ENCODE peak calls at places on chromosomes 13 and 19, in four cellular contexts. J is HL-60, C is K562, G is GM12878. S is an unnamed sample.

GRCh38 chr13:51336746-51337145 is 2.7 kb upstream of the SERPINE3 start:
- DNase-seq in J (no peak), C (no peak), G (no peak), S (no peak)

GRCh38 chr19:16441661-16442071 is 30.1 kb downstream of the EPS15L1 start:
- DNase-seq in J (no peak), C (peak), G (no peak), S (no peak)

GRCh38 chr13:26021956-26022355 is 29.9 kb downstream of the SHISA2 start:
- DNase-seq in J (no peak), C (no peak), G (no peak), S (no peak)

GRCh38 chr13:37869506-37869755 is 141 bp downstream of the TRPC4 start:
- DNase-seq in J (no peak), C (no peak), G (no peak), S (no peak)

GRCh38 chr13:92512852-92513251 is 713.8 kb upstream of the GPC6 start:
- DNase-seq in J (no peak), C (no peak), G (no peak), S (no peak)

GRCh38 chr19:35061583-35062373 is 20.3 kb downstream of the HPN start:
- DNase-seq in J (no peak), C (no peak), G (no peak), S (no peak)

GRCh38 chr19:4807188-4807587 is 15.7 kb downstream of the FEM1A start:
- DNase-seq in J (peak), C (no peak), G (no peak), S (no peak)

GRCh38 chr13:111458739-111459138 is 138.3 kb downstream of the TEX29 start:
- DNase-seq in J (no peak), C (no peak), G (no peak), S (no peak)

GRCh38 chr13:73074101-73074500 is 15.3 kb downstream of the KLF5 start:
- DNase-seq in J (no peak), C (no peak), G (no peak), S (no peak)

GRCh38 chr19:8517551-8518442 is 3.8 kb upstream of the ZNF414 start:
- DNase-seq in J (peak), C (no peak), G (no peak), S (no peak)

GRCh38 chr19:45863840-45864628 is at the start of gene FOXA3:
- DNase-seq in J (no peak), C (peak), G (no peak), S (peak)

GRCh38 chr13:114113961-114114360 is 18.5 kb downstream of the RASA3 start:
- DNase-seq in J (no peak), C (no peak), G (no peak), S (no peak)

GRCh38 chr19:12331211-12331941 is 2.1 kb downstream of the ZNF563 start:
- DNase-seq in J (no peak), C (peak), G (peak), S (peak)

GRCh38 chr13:34951528-34951927 is 9.5 kb downstream of the NBEA start:
- DNase-seq in J (no peak), C (no peak), G (no peak), S (no peak)

GRCh38 chr19:35294859-35295258 is 2.9 kb downstream of the MAG start:
- DNase-seq in J (no peak), C (no peak), G (no peak), S (no peak)

GRCh38 chr19:47240996-47241918 is 10.3 kb upstream of the BBC3 start:
- DNase-seq in J (no peak), C (peak), G (no peak), S (peak)

GRCh38 chr13:71079638-71080037 is 787.4 kb downstream of the DACH1 start:
- DNase-seq in J (no peak), C (no peak), G (no peak), S (no peak)

GRCh38 chr19:11538232-11539036 is at the start of gene CNN1:
- DNase-seq in J (no peak), C (peak), G (no peak), S (no peak)

GRCh38 chr19:10238172-10238783 is 7.1 kb upstream of the S1PR2 start:
- DNase-seq in J (no peak), C (no peak), G (no peak), S (no peak)

GRCh38 chr13:32228330-32229041 is 86.7 kb downstream of the ZAR1L start:
- DNase-seq in J (no peak), C (peak), G (no peak), S (no peak)

GRCh38 chr19:34244611-34245299 is 9.6 kb upstream of the GARRE1 start:
- DNase-seq in J (no peak), C (no peak), G (no peak), S (no peak)

GRCh38 chr13:46296920-46297319 is 85.2 kb downstream of the LRRC63 start:
- DNase-seq in J (no peak), C (no peak), G (no peak), S (no peak)
- TF ChIP-seq SPI1 in J (no peak), C (no peak), G (no peak), S (no peak)

GRCh38 chr19:38208571-38208970 is 15.5 kb downstream of the DPF1 start:
- DNase-seq in J (no peak), C (no peak), G (no peak), S (no peak)

GRCh38 chr19:38209152-38209551 is 14.9 kb downstream of the DPF1 start:
- DNase-seq in J (no peak), C (no peak), G (no peak), S (no peak)

GRCh38 chr19:38210458-38210987 is 13.5 kb downstream of the DPF1 start:
- DNase-seq in J (no peak), C (no peak), G (no peak), S (no peak)

GRCh38 chr19:38211206-38211605 is 12.8 kb downstream of the DPF1 start:
- DNase-seq in J (no peak), C (no peak), G (no peak), S (no peak)

GRCh38 chr19:38209671-38210457 is 14.2 kb downstream of the DPF1 start:
- DNase-seq in J (no peak), C (no peak), G (no peak), S (no peak)
- TF ChIP-seq POLR2AphosphoS5 in J (no peak), C (no peak), G (no peak), S (no peak)

GRCh38 chr13:20969182-20969581 is 66.6 kb upstream of the XPO4 start:
- DNase-seq in J (no peak), C (no peak), G (peak), S (no peak)
- TF ChIP-seq SPI1 in J (no peak), C (no peak), G (no peak), S (no peak)

DNA sequence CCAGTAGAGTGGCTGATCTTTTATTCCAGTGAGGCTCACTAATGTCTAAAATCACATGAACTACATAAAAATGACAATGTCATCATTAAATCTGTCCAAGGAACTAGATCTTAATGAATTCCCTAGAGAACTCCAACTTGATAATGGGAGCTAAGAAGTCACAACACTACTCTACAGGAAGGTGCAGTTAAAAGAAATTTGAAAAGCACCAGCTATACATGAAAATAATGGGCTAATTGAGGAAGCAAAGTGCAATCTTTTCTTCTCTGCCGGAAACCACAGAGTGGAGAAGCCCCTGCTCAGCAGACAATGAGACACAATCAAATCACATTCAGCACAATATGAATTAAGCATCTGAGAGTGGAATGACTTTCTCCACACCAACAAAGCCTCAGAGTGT is 261.8 kb downstream of the LHFPL6 start:
- DNase-seq in J (no peak), C (no peak), G (no peak), S (no peak)
- TF ChIP-seq POLR2AphosphoS5 in J (no peak), C (no peak), G (no peak), S (no peak)

S was measured in GM12891.